ENCODE peak calls at places on chromosome 20, in five cellular contexts. Y is brain microvascular endothelial cell; D is mesendoderm; O is colonic mucosa; K is CD4-positive, alpha-beta T cell. W is an unnamed sample. For H3K27me3, the result is how much of the 10 kb centered on the place peaks cover.

GRCh38 chr20:25040438-25040831 is 17.5 kb downstream of the ACSS1 start:
- DNase-seq in K (no peak), Y (peak), O (peak), D (no peak), W (peak)

GRCh38 chr20:19897891-19898290 is 119.3 kb upstream of the NAA20 start:
- DNase-seq in K (no peak), D (no peak), Y (no peak), O (no peak), W (no peak)

GRCh38 chr20:46049815-46050214 is 20.8 kb downstream of the SLC12A5 start:
- DNase-seq in O (no peak), Y (no peak), K (no peak), D (no peak), W (no peak)

GRCh38 chr20:11011653-11012052 is 337.9 kb upstream of the JAG1 start:
- DNase-seq in K (no peak), D (no peak), O (no peak), Y (no peak), W (no peak)

GRCh38 chr20:42852691-42853090 is 337.0 kb downstream of the PTPRT start:
- DNase-seq in O (no peak), K (no peak), D (no peak), Y (no peak), W (no peak)

GRCh38 chr20:53609501-53610445 is 16.1 kb upstream of the ZNF217 start:
- DNase-seq in Y (no peak), K (peak), D (peak), O (peak), W (peak)

GRCh38 chr20:44747166-44748004 is 1.7 kb downstream of the KCNK15 start:
- DNase-seq in D (peak), O (peak), Y (peak), K (peak), W (peak)

GRCh38 chr20:32277361-32278198 is at the start of gene KIF3B:
- DNase-seq in K (peak), D (peak), Y (peak), O (peak), W (peak)

GRCh38 chr20:4352348-4352747 is 337.0 kb upstream of the RNF24 start:
- DNase-seq in D (no peak), Y (no peak), K (no peak), O (no peak), W (no peak)

GRCh38 chr20:46710149-46710913 is 882 bp downstream of the SLC2A10 start:
- DNase-seq in Y (no peak), D (no peak), K (no peak), O (peak), W (no peak)

GRCh38 chr20:22583773-22584629 is at the start of gene FOXA2:
- DNase-seq in Y (no peak), D (peak), O (peak), K (no peak), W (peak)

GRCh38 chr20:58721951-58722371 is 29.4 kb downstream of the NPEPL1 start:
- DNase-seq in O (peak), D (no peak), Y (no peak), K (no peak), W (peak)

GRCh38 chr20:20083796-20084195 is 31.5 kb downstream of the CFAP61 start:
- DNase-seq in D (peak), K (no peak), Y (no peak), O (no peak), W (no peak)

GRCh38 chr20:33303595-33303994 is 20.6 kb downstream of the BPIFB1 start:
- DNase-seq in D (no peak), Y (no peak), O (no peak), K (no peak), W (no peak)

GRCh38 chr20:16027710-16028109 is 545.5 kb downstream of the KIF16B start:
- DNase-seq in O (no peak), K (no peak), D (peak), Y (no peak), W (no peak)

GRCh38 chr20:36573798-36574277 is 441 bp downstream of the TGIF2 start:
- DNase-seq in O (peak), D (no peak), Y (no peak), K (no peak), W (peak)

GRCh38 chr20:9141070-9141469 is 72.2 kb downstream of the PLCB4 start:
- DNase-seq in Y (peak), D (no peak), O (no peak), K (no peak), W (no peak)

GRCh38 chr20:16692442-16692841 is 37.4 kb upstream of the SNRPB2 start:
- DNase-seq in D (no peak), Y (no peak), K (no peak), O (no peak), W (no peak)

GRCh38 chr20:34938466-34939163 is 17.0 kb downstream of the GSS start:
- DNase-seq in O (peak), Y (no peak), D (no peak), K (no peak), W (peak)

GRCh38 chr20:10955166-10955565 is 281.4 kb upstream of the JAG1 start:
- DNase-seq in K (no peak), Y (no peak), O (no peak), D (no peak), W (no peak)

GRCh38 chr20:3239026-3239866 is at the start of gene SLC4A11:
- DNase-seq in D (peak), Y (no peak), O (peak), K (no peak), W (peak)

GRCh38 chr20:41038878-41039404 is 10.3 kb downstream of the TOP1 start:
- DNase-seq in O (no peak), Y (no peak), D (no peak), K (no peak), W (no peak)

GRCh38 chr20:49668181-49668877 is 45.3 kb downstream of the B4GALT5 start:
- DNase-seq in O (no peak), K (peak), D (no peak), Y (no peak), W (no peak)

GRCh38 chr20:44616604-44616964 is 34.2 kb downstream of the PKIG start:
- DNase-seq in D (no peak), K (no peak), Y (no peak), O (peak), W (no peak)

GRCh38 chr20:49602370-49603208 is 34.7 kb upstream of the PTGIS start:
- DNase-seq in K (no peak), D (no peak), Y (no peak), O (no peak), W (no peak)

GRCh38 chr20:5845686-5846651 is 95.8 kb downstream of the SHLD1 start:
- DNase-seq in D (peak), K (no peak), O (no peak), Y (peak), W (no peak)

GRCh38 chr20:19867940-19868371 is 109.9 kb downstream of the RIN2 start:
- DNase-seq in D (no peak), Y (no peak), O (no peak), K (no peak), W (no peak)

GRCh38 chr20:17939622-17940446 is 28.8 kb downstream of the SNX5 start:
- DNase-seq in O (no peak), Y (no peak), D (no peak), K (no peak), W (no peak)

GRCh38 chr20:3090565-3090964 is 6.0 kb upstream of the AVP start:
- DNase-seq in O (no peak), D (no peak), Y (no peak), K (no peak), W (no peak)

GRCh38 chr20:20070871-20071726 is 18.8 kb downstream of the CFAP61 start:
- DNase-seq in O (no peak), K (no peak), D (no peak), Y (no peak), W (no peak)

GRCh38 chr20:4795394-4795793 is 73.7 kb downstream of the PRND start:
- DNase-seq in K (no peak), O (no peak), D (peak), Y (peak), W (no peak)

DNA sequence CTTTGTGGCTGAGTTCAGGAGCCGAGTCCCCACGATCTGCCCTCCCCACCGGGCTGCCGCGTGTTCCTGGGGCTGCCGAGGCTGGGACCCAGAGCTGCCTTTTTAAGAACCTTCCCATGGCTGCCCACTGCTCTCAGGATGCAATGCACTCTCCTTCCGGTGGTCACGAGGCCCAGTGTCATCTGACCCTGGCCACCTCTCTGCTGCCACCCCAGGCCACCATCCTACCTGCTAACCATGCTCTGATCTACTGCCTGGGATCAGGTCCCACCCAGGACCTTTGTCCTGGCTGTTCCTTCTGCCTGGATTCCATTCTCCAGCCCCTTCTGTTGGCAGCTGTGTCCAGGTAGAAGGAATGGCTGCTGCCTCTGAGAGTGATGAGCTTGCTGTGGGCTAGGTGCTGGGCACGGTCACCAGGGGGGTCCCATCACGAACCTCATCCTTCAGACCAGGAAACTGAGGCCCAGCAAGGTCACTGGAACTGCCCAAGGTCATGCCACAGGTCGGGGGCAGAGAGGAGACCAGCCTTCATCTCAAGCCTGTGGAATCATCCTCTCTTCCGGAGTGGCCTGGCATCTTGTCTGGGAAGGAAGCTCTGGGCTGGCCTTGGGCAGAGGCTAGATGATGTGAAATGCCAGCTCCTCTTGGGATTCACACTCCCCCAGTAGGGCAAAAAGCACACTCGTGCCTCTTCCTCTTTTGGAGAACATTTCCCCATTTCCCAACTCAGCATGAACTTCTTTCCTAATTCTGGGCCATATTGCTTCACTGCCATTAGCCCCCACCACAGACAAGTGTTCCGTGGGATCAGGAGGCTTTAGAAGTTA is 20.5 kb downstream of the PCK1 start:
- DNase-seq in O (no peak), K (no peak), Y (no peak), D (no peak), W (no peak)
- H3K27ac ChIP-seq in O (no peak), K (no peak), Y (no peak), D (no peak), W (peak)

GRCh38 chr20:1813674-1814635 is 81.3 kb upstream of the SIRPA start:
- DNase-seq in O (no peak), Y (no peak), K (no peak), D (no peak), W (no peak)
- H3K27me3 ChIP-seq in O (under half), Y (under half), K (under half), D (under half), W (under half)

GRCh38 chr20:63688234-63689045 is 8.0 kb upstream of the TNFRSF6B start:
- DNase-seq in D (no peak), Y (no peak), K (no peak), O (no peak), W (no peak)

GRCh38 chr20:63686094-63686491 is 10.4 kb upstream of the TNFRSF6B start:
- DNase-seq in K (no peak), O (no peak), Y (no peak), D (no peak), W (no peak)

GRCh38 chr20:63689046-63690000 is 7.1 kb upstream of the TNFRSF6B start:
- DNase-seq in Y (no peak), O (no peak), D (no peak), K (no peak), W (no peak)

GRCh38 chr20:63686492-63687321 is 9.7 kb upstream of the TNFRSF6B start:
- DNase-seq in O (peak), K (no peak), D (no peak), Y (peak), W (peak)

DNA sequence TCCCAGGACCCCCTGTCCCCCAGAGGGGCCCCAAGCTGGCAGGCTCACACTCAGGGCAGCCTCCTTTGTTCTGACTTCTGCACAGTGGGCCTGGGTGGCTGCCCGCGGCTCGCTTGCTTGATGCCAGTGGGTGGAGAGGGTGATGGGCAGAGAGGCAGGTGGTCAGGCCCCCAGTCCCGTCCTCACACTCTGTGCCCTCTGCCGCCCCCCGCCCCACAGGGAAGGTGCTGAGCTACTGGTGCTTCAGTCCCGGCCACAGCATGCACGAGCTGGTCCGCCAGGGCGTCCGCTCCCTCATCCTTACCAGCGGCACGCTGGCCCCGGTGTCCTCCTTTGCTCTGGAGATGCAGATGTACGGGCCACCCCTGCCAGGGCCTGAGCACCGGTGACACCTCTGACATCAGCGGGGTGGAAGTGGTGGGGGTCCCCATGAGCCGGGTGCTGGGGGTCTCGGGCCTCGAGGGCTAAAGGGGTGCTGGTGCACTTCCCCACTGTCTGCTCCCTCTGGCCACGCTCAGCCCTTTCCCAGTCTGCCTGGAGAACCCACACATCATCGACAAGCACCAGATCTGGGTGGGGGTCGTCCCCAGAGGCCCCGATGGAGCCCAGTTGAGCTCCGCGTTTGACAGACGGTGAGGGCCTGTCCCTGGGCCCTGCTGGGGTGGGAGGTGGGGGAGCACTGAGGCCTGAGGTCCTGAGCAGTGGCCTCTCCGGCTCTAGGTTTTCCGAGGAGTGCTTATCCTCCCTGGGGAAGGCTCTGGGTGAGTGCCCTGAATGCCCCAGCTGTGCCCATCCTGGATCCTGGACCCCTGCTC is 8.8 kb upstream of the TNFRSF6B start:
- DNase-seq in O (no peak), K (no peak), Y (no peak), D (no peak), W (no peak)
- H3K27ac ChIP-seq in O (peak), K (no peak), Y (peak), D (no peak), W (peak)

GRCh38 chr20:51089840-51090239 is 66.9 kb upstream of the KCNG1 start:
- DNase-seq in O (no peak), Y (no peak), D (no peak), K (no peak), W (no peak)

GRCh38 chr20:51092238-51092822 is 69.4 kb upstream of the KCNG1 start:
- DNase-seq in K (no peak), D (peak), Y (peak), O (no peak), W (no peak)

GRCh38 chr20:51087306-51087705 is 64.4 kb upstream of the KCNG1 start:
- DNase-seq in O (no peak), K (no peak), D (no peak), Y (no peak), W (no peak)

GRCh38 chr20:51091564-51092195 is 68.8 kb upstream of the KCNG1 start:
- DNase-seq in Y (no peak), K (no peak), D (peak), O (no peak), W (no peak)

DNA sequence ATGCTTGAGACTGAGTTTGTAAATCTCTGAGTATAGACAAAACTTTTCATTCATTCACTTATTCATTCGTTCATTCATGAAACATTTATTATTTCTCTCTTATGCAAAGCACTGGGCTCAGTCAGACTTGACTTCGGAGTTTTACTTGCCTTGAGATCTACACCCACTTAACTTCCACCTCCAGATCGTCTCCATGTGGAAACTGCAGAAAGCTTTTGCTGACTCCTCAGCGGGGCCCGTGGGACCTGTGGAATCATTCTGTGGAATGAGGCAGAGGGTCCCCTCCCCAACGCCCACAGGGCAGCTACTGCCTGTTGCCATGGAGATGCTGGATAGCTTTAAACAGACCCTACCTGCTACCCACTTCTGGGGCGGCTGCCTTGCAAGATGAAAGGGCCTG is 66.4 kb upstream of the KCNG1 start:
- DNase-seq in Y (no peak), D (peak), K (no peak), O (no peak), W (no peak)
- H3K27me3 ChIP-seq in Y (under half), D (under half), K (half or more), O (under half), W (under half)